ENCODE peak calls at places on chromosome 5, in four cellular contexts. L is NB4, X is heart left ventricle, R is AG09309. N is an unnamed sample.

GRCh38 chr5:40556811-40557210 is 122.9 kb upstream of the PTGER4 start:
- DNase-seq in R (no peak), X (no peak), L (no peak), N (no peak)

GRCh38 chr5:74392698-74393431 is 247.7 kb downstream of the ENC1 start:
- DNase-seq in R (no peak), L (no peak), X (no peak), N (no peak)

GRCh38 chr5:149429839-149430721 is 51.0 kb upstream of the IL17B start:
- DNase-seq in X (peak), R (no peak), L (peak), N (no peak)

GRCh38 chr5:6734781-6735180 is 21.5 kb downstream of the TENT4A start:
- DNase-seq in X (no peak), R (no peak), L (no peak), N (no peak)

GRCh38 chr5:144971067-144971850 is 800.6 kb downstream of the KCTD16 start:
- DNase-seq in L (no peak), X (no peak), R (no peak), N (no peak)

GRCh38 chr5:39500656-39501295 is 76.0 kb upstream of the DAB2 start:
- DNase-seq in R (no peak), L (no peak), X (no peak), N (no peak)

GRCh38 chr5:33631139-33631538 is 190.4 kb downstream of the TARS1 start:
- DNase-seq in R (no peak), L (no peak), X (no peak), N (no peak)

GRCh38 chr5:102670224-102670836 is 84.8 kb upstream of the PAM start:
- DNase-seq in L (peak), X (no peak), R (no peak), N (no peak)

GRCh38 chr5:143629871-143630658 is 181.9 kb upstream of the HMHB1 start:
- DNase-seq in L (no peak), R (no peak), X (no peak), N (no peak)

GRCh38 chr5:120479066-120479465 is 15.0 kb downstream of the PRR16 start:
- DNase-seq in L (no peak), X (no peak), R (no peak), N (no peak)

GRCh38 chr5:59190746-59191145 is 607.9 kb downstream of the RAB3C start:
- DNase-seq in R (no peak), X (no peak), L (no peak), N (no peak)

GRCh38 chr5:169152453-169152852 is 148.5 kb downstream of the SLIT3 start:
- DNase-seq in R (no peak), L (no peak), X (no peak), N (no peak)

GRCh38 chr5:94855543-94855942 is 237.1 kb downstream of the SLF1 start:
- DNase-seq in R (no peak), L (no peak), X (no peak), N (no peak)

GRCh38 chr5:93601053-93601429 is 18.0 kb downstream of the NR2F1 start:
- DNase-seq in R (no peak), L (no peak), X (no peak), N (no peak)

GRCh38 chr5:14265574-14265973 is 122.4 kb downstream of the TRIO start:
- DNase-seq in L (no peak), R (peak), X (no peak), N (no peak)

GRCh38 chr5:14266171-14266570 is 123.0 kb downstream of the TRIO start:
- DNase-seq in X (no peak), R (no peak), L (no peak), N (no peak)

GRCh38 chr5:14266686-14267085 is 123.5 kb downstream of the TRIO start:
- DNase-seq in R (no peak), L (peak), X (no peak), N (no peak)

GRCh38 chr5:14263700-14264099 is 120.6 kb downstream of the TRIO start:
- DNase-seq in R (no peak), X (no peak), L (no peak), N (no peak)

GRCh38 chr5:14264605-14265316 is 121.6 kb downstream of the TRIO start:
- DNase-seq in R (peak), L (peak), X (peak), N (peak)
- H3K4me3 ChIP-seq in R (no peak), L (peak), X (peak), N (no peak)

GRCh38 chr5:131635755-131636479 is 888 bp upstream of the RAPGEF6 start:
- DNase-seq in L (peak), X (no peak), R (no peak), N (no peak)

GRCh38 chr5:131641494-131641893 is 6.5 kb upstream of the RAPGEF6 start:
- DNase-seq in R (no peak), X (no peak), L (no peak), N (no peak)

GRCh38 chr5:131639148-131639547 is 4.1 kb upstream of the RAPGEF6 start:
- DNase-seq in X (no peak), L (no peak), R (no peak), N (no peak)

GRCh38 chr5:131637694-131638093 is 2.7 kb upstream of the RAPGEF6 start:
- DNase-seq in R (no peak), L (peak), X (no peak), N (no peak)

GRCh38 chr5:131640043-131640856 is 5.2 kb upstream of the RAPGEF6 start:
- DNase-seq in L (no peak), R (no peak), X (no peak), N (no peak)
- H3K4me3 ChIP-seq in L (no peak), R (no peak), X (no peak), N (no peak)

GRCh38 chr5:150948539-150948938 is 43.8 kb upstream of the ZNF300 start:
- DNase-seq in L (no peak), R (no peak), X (no peak), N (no peak)

GRCh38 chr5:150945947-150946346 is 41.2 kb upstream of the ZNF300 start:
- DNase-seq in R (no peak), L (no peak), X (no peak), N (no peak)

GRCh38 chr5:150945501-150945900 is 40.7 kb upstream of the ZNF300 start:
- DNase-seq in L (no peak), X (no peak), R (no peak), N (no peak)

GRCh38 chr5:150946351-150946905 is 41.6 kb upstream of the ZNF300 start:
- DNase-seq in L (no peak), R (peak), X (peak), N (no peak)
- H3K4me3 ChIP-seq in L (no peak), R (peak), X (peak), N (no peak)

GRCh38 chr5:159304961-159305595 is 25.2 kb downstream of the IL12B start:
- DNase-seq in X (no peak), L (no peak), R (no peak), N (no peak)
- H3K4me3 ChIP-seq in X (no peak), L (no peak), R (no peak), N (no peak)

DNA sequence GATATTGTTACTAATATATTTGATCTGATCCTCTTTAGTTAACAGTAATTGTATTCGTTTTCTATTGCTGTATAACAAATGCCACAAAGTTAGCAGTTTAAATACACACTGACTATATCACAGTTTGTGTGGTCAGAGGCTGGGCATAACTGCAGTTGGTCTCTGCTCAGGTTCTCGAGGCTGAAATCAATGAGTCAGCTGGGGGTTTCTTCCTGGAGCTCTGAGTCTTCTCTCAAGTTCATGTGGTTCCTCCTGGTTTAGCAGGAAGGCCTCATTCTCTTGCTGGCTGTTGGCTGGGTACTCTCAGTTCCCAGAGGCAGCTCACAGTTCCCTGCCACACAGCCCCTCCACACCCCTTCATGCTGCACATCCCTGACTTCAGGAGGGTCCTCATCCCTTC is 20.7 kb downstream of the COL23A1 start:
- DNase-seq in L (peak), X (no peak), R (no peak), N (no peak)
- H3K4me3 ChIP-seq in L (no peak), X (no peak), R (no peak), N (no peak)

GRCh38 chr5:131272365-131273123 is 8.7 kb downstream of the CDC42SE2 start:
- DNase-seq in L (no peak), X (no peak), R (no peak), N (no peak)

GRCh38 chr5:131275996-131276535 is 12.2 kb downstream of the CDC42SE2 start:
- DNase-seq in L (no peak), R (no peak), X (no peak), N (no peak)

GRCh38 chr5:131274341-131275063 is 10.6 kb downstream of the CDC42SE2 start:
- DNase-seq in L (no peak), R (no peak), X (no peak), N (no peak)

GRCh38 chr5:131268758-131269370 is 5.0 kb downstream of the CDC42SE2 start:
- DNase-seq in L (no peak), R (no peak), X (no peak), N (no peak)

GRCh38 chr5:131270809-131271208 is 7.0 kb downstream of the CDC42SE2 start:
- DNase-seq in L (no peak), X (no peak), R (no peak), N (no peak)
- H3K4me3 ChIP-seq in L (no peak), X (no peak), R (no peak), N (peak)

DNA sequence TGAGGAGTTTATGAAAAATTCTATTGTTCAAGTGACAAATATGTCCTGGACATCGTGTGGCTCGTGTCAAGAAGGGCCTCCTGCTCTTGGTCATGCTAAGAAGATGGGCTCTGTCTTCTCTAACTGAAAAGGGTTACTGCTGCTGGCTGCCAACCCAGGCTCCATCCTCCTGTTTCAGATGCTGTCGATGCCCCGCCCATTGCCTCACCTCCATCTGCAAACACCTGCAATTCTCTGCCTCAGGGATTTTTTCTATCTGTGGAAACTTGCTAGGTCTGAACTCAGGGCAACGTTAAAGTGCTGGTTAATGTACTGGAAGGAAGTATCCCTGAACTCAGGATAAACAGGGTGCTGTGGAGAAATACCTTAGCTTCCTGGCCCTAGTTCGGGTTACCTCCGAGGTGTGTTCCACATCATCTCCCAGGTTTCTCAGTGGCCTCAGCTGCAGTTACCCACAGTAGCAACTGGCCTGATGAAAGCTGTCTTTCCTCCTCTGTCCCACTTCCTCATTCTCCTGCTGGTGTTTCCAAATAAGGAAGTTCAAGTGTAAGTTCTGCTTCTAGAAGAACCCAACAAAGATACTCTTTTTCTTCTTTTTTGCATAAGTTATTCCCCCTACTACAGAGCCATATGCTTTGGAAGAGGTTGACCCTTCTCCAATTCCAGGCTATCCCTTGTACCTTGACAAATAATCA is 151.7 kb upstream of the SMIM23 start:
- DNase-seq in X (no peak), R (no peak), L (peak), N (no peak)
- H3K4me3 ChIP-seq in X (no peak), R (no peak), L (no peak), N (no peak)

GRCh38 chr5:73118331-73119011 is 1.9 kb upstream of the TMEM171 start:
- DNase-seq in X (no peak), R (no peak), L (no peak), N (no peak)

GRCh38 chr5:73119492-73120157 is 750 bp upstream of the TMEM171 start:
- DNase-seq in X (no peak), R (no peak), L (no peak), N (peak)

GRCh38 chr5:73121109-73121443 is 701 bp downstream of the TMEM171 start:
- DNase-seq in L (no peak), R (no peak), X (no peak), N (no peak)

GRCh38 chr5:73122875-73123810 is 2.8 kb downstream of the TMEM171 start:
- DNase-seq in L (peak), X (no peak), R (peak), N (no peak)

DNA sequence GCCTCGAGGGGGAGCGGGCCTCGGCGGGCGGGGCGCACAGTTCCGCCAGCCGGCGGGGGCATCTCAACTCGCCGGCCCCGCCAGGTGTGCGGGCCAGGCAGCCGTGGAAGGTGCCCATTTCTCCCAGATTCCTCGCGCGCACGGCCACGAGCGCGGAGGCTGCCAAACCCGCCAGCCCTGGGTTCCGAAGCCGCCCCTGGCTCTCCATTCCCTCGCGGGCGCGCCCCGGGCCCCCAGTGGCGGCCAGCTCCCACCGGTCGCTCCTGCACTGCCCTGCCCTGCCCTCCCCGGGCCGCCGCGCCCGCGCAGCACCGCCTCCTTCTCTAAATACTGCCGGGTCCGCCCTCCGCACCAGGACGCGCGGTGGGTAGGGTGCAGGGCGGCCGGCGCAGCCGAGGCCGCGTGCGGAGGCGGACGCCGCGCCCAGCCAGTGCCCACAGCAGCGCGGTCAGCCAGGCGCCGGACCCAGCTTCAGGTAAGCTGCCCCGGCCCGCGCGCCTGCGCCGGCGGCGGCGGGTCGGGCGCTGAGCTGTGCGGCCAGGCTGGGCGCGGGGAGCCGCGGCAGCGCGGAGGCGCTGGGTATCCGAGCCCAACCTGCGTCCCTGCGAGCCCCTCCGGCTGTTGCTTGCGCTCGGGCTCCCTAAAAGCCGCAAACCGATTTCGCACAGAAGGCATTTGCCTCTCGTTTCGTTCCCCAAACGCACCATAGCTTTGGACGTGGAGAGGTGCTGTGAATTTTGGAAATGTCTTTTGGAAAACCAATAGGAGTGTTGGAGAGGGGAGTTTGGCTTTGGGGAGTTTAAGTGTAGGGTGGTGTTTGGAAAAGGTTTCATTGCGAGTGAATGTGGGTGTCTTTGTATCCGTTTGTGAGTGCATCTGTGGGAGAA is at the start of gene TMEM171:
- DNase-seq in L (no peak), R (no peak), X (no peak), N (no peak)
- H3K4me3 ChIP-seq in L (no peak), R (peak), X (peak), N (peak)

GRCh38 chr5:125457617-125458016 is 711.2 kb upstream of the ZNF608 start:
- DNase-seq in R (no peak), X (no peak), L (no peak), N (no peak)

GRCh38 chr5:125451622-125452021 is 705.2 kb upstream of the ZNF608 start:
- DNase-seq in X (no peak), R (no peak), L (no peak), N (no peak)

GRCh38 chr5:125455041-125455440 is 708.6 kb upstream of the ZNF608 start:
- DNase-seq in R (no peak), X (no peak), L (no peak), N (no peak)

GRCh38 chr5:125450803-125451202 is 704.4 kb upstream of the ZNF608 start:
- DNase-seq in X (no peak), R (no peak), L (no peak), N (no peak)

DNA sequence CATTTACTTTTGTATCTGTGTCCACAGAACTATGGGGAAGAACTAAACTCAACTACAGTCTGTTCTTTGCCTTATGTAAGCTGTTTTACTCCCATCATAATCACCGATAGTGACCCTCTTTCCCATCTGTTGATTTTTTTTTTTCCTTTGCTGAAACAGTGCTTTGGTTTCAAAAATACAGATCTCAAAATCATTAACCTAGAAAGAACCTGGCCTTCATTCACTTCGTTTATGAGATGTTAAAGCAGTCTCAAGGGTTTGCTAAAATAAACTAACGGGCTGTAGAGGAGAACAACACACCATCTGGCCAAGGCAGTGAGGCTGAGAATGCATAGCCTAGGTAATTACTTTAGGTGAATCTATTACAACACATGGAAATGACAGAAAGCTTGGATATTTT is 706.6 kb upstream of the ZNF608 start:
- DNase-seq in R (no peak), X (no peak), L (no peak), N (no peak)
- H3K4me3 ChIP-seq in R (no peak), X (no peak), L (no peak), N (no peak)

N was measured in CD8-positive, alpha-beta memory T cell.